ENCODE peak calls at places on chromosomes 3 and 15, in seven cellular contexts. A is T-helper 2 cell, K is endothelial cell, R is A549, I is astrocyte of the hippocampus, P is NCI-H526 treated with DMSO at 0.1 percent for 48 hours, H is heart left ventricle. T is an unnamed sample.

GRCh38 chr15:91116379-91117067 is 16.5 kb downstream of the SV2B start:
- DNase-seq in K (no peak), P (peak), I (peak), H (peak), A (no peak), R (no peak), T (no peak)

GRCh38 chr15:74179101-74179841 is 5.8 kb downstream of the ISLR start:
- DNase-seq in I (peak), P (no peak), H (peak), R (no peak), A (no peak), K (no peak), T (no peak)

GRCh38 chr3:13657660-13658435 is 108.9 kb downstream of the FBLN2 start:
- DNase-seq in H (peak), I (peak), K (peak), P (no peak), R (peak), A (peak), T (peak)

GRCh38 chr3:101725192-101725889 is 927 bp downstream of the CEP97 start:
- DNase-seq in K (peak), H (peak), R (peak), I (peak), A (peak), P (no peak), T (no peak)

GRCh38 chr3:14452676-14453367 is 50.4 kb downstream of the SLC6A6 start:
- DNase-seq in K (no peak), R (peak), H (peak), I (peak), A (no peak), P (no peak), T (no peak)

GRCh38 chr3:176905331-176905730 is 292.0 kb downstream of the TBL1XR1 start:
- DNase-seq in K (no peak), A (no peak), R (no peak), P (no peak), I (no peak), H (no peak), T (no peak)

GRCh38 chr3:138477801-138478200 is 43.4 kb downstream of the ESYT3 start:
- DNase-seq in A (no peak), P (no peak), I (no peak), H (no peak), R (no peak), K (no peak), T (no peak)

GRCh38 chr3:9903904-9904303 is 1.3 kb downstream of the IL17RE start:
- DNase-seq in A (no peak), R (no peak), I (no peak), K (no peak), H (no peak), P (no peak), T (no peak)

GRCh38 chr3:107117922-107118576 is 259.2 kb upstream of the CCDC54 start:
- DNase-seq in R (peak), I (peak), P (peak), K (peak), H (peak), A (peak), T (no peak)

GRCh38 chr3:53941174-53941573 is 49.5 kb upstream of the SELENOK start:
- DNase-seq in K (no peak), P (no peak), A (no peak), H (no peak), I (peak), R (no peak), T (no peak)

GRCh38 chr15:31303434-31304073 is 23.1 kb upstream of the KLF13 start:
- DNase-seq in K (no peak), P (no peak), H (no peak), I (no peak), A (no peak), R (no peak), T (no peak)

GRCh38 chr3:82053236-82053635 is 291.8 kb upstream of the GBE1 start:
- DNase-seq in K (no peak), R (no peak), P (no peak), A (no peak), I (no peak), H (no peak), T (no peak)

GRCh38 chr3:114893361-114893760 is 253.7 kb downstream of the ZBTB20 start:
- DNase-seq in K (no peak), P (no peak), I (no peak), R (no peak), A (no peak), H (no peak), T (no peak)

GRCh38 chr3:66210687-66211295 is 10.0 kb upstream of the SLC25A26 start:
- DNase-seq in H (no peak), K (no peak), R (no peak), A (no peak), I (no peak), P (no peak), T (no peak)

GRCh38 chr3:194277547-194278091 is 73.5 kb downstream of the CPN2 start:
- DNase-seq in R (no peak), H (peak), P (no peak), A (no peak), I (peak), K (no peak), T (no peak)

GRCh38 chr3:183178833-183179549 is 16.5 kb upstream of the LAMP3 start:
- DNase-seq in H (peak), A (peak), R (peak), I (peak), P (peak), K (peak), T (no peak)

GRCh38 chr3:24420224-24420623 is 74.4 kb downstream of the THRB start:
- DNase-seq in P (no peak), I (no peak), A (no peak), R (no peak), K (no peak), H (no peak), T (no peak)

GRCh38 chr3:166446986-166447385 is 609.8 kb upstream of the BCHE start:
- DNase-seq in K (no peak), H (no peak), R (no peak), I (peak), P (no peak), A (no peak), T (no peak)

GRCh38 chr15:72202801-72203506 is 5.4 kb upstream of the GRAMD2A start:
- DNase-seq in P (no peak), A (no peak), R (no peak), I (no peak), K (no peak), H (no peak), T (no peak)

GRCh38 chr15:100932676-100933348 is 13.7 kb downstream of the LRRK1 start:
- DNase-seq in I (no peak), K (no peak), R (no peak), P (no peak), H (no peak), A (no peak), T (no peak)

GRCh38 chr3:189355481-189356201 is 183.9 kb downstream of the TPRG1 start:
- DNase-seq in H (no peak), P (no peak), K (no peak), I (peak), A (peak), R (peak), T (no peak)

GRCh38 chr15:52255008-52255407 is 40.6 kb downstream of the MYO5C start:
- DNase-seq in A (no peak), H (no peak), R (no peak), P (no peak), K (no peak), I (no peak), T (no peak)

GRCh38 chr15:63601727-63602185 is 4.6 kb downstream of the FBXL22 start:
- DNase-seq in H (no peak), A (no peak), I (no peak), R (no peak), K (no peak), P (peak), T (no peak)

GRCh38 chr3:15333099-15333956 is 942 bp upstream of the SH3BP5 start:
- DNase-seq in I (no peak), H (no peak), A (no peak), R (no peak), P (no peak), K (no peak), T (no peak)

GRCh38 chr3:118889691-118890090 is 145.0 kb downstream of the IGSF11 start:
- DNase-seq in I (no peak), A (no peak), H (no peak), P (no peak), K (no peak), R (no peak), T (no peak)

GRCh38 chr3:46212101-46212500 is 4.0 kb upstream of the CCR1 start:
- DNase-seq in P (no peak), K (no peak), R (no peak), A (no peak), I (no peak), H (no peak), T (no peak)

GRCh38 chr15:85044251-85044853 is 62.7 kb downstream of the PDE8A start:
- DNase-seq in P (peak), R (peak), K (peak), H (peak), A (peak), I (peak), T (peak)

GRCh38 chr3:132726341-132726823 is 4.2 kb upstream of the NPHP3 start:
- DNase-seq in P (peak), R (peak), K (no peak), I (peak), H (no peak), A (peak), T (no peak)

GRCh38 chr3:38003371-38003816 is 12.8 kb downstream of the VILL start:
- DNase-seq in A (peak), I (peak), H (peak), P (peak), R (peak), K (peak), T (peak)

GRCh38 chr3:152314677-152315353 is 46.1 kb downstream of the MBNL1 start:
- DNase-seq in P (no peak), R (no peak), H (no peak), A (no peak), I (no peak), K (no peak), T (no peak)

GRCh38 chr3:14130707-14131106 is 5.9 kb downstream of the TMEM43 start:
- DNase-seq in R (no peak), H (no peak), I (no peak), K (no peak), P (no peak), A (no peak), T (no peak)

GRCh38 chr15:77187751-77188464 is 117.0 kb upstream of the TSPAN3 start:
- DNase-seq in R (no peak), A (peak), P (no peak), H (peak), I (no peak), K (peak), T (no peak)

GRCh38 chr3:146528954-146529353 is 15.5 kb downstream of the PLSCR1 start:
- DNase-seq in I (no peak), P (no peak), K (no peak), R (no peak), H (no peak), A (no peak), T (no peak)

GRCh38 chr15:90913398-90913944 is 10.4 kb downstream of the MAN2A2 start:
- DNase-seq in A (no peak), K (no peak), R (no peak), I (no peak), P (no peak), H (no peak), T (no peak)

GRCh38 chr3:39577541-39577940 is 110.1 kb downstream of the MOBP start:
- DNase-seq in R (no peak), I (no peak), H (no peak), A (no peak), K (no peak), P (peak), T (no peak)